ENCODE peak calls at places on chromosome 22, in six cellular contexts. One of them, this sample, is unnamed.

GRCh38 chr22:49208768-49209252 is 618.9 kb downstream of the BRD1 start:
- DNase-seq in WERI-Rb-1: no peak
- DNase-seq in A172: no peak
- DNase-seq in stimulated activated naive CD8-positive, alpha-beta T cell treated with anti-CD3 and anti-CD28 coated beads, Interleukin-15, Interleukin-2, amounts not matched to agents 100 U/mL and 50 U/mL, for 24 hours: no peak
- DNase-seq in Right ventricle myocardium superior: no peak
- DNase-seq in stimulated activated naive CD4-positive, alpha-beta T cell: no peak
- DNase-seq in this sample: peak

GRCh38 chr22:33018232-33018864 is 39.8 kb downstream of the SYN3 start:
- DNase-seq in Right ventricle myocardium superior: peak
- DNase-seq in WERI-Rb-1: peak
- DNase-seq in stimulated activated naive CD8-positive, alpha-beta T cell treated with anti-CD3 and anti-CD28 coated beads, Interleukin-15, Interleukin-2, amounts not matched to agents 100 U/mL and 50 U/mL, for 24 hours: peak
- DNase-seq in stimulated activated naive CD4-positive, alpha-beta T cell: no peak
- DNase-seq in A172: peak
- DNase-seq in this sample: no peak

GRCh38 chr22:16925407-16925966 is 82.5 kb downstream of the GAB4 start:
- DNase-seq in stimulated activated naive CD4-positive, alpha-beta T cell: no peak
- DNase-seq in A172: no peak
- DNase-seq in WERI-Rb-1: no peak
- DNase-seq in stimulated activated naive CD8-positive, alpha-beta T cell treated with anti-CD3 and anti-CD28 coated beads, Interleukin-15, Interleukin-2, amounts not matched to agents 100 U/mL and 50 U/mL, for 24 hours: no peak
- DNase-seq in Right ventricle myocardium superior: no peak
- DNase-seq in this sample: no peak

GRCh38 chr22:20242393-20243175 is 25.5 kb downstream of the RTN4R start:
- DNase-seq in Right ventricle myocardium superior: no peak
- DNase-seq in stimulated activated naive CD4-positive, alpha-beta T cell: peak
- DNase-seq in stimulated activated naive CD8-positive, alpha-beta T cell treated with anti-CD3 and anti-CD28 coated beads, Interleukin-15, Interleukin-2, amounts not matched to agents 100 U/mL and 50 U/mL, for 24 hours: peak
- DNase-seq in WERI-Rb-1: no peak
- DNase-seq in A172: no peak
- DNase-seq in this sample: no peak

GRCh38 chr22:27412866-27413445 is 388.6 kb downstream of the MN1 start:
- DNase-seq in Right ventricle myocardium superior: no peak
- DNase-seq in stimulated activated naive CD8-positive, alpha-beta T cell treated with anti-CD3 and anti-CD28 coated beads, Interleukin-15, Interleukin-2, amounts not matched to agents 100 U/mL and 50 U/mL, for 24 hours: no peak
- DNase-seq in WERI-Rb-1: no peak
- DNase-seq in A172: no peak
- DNase-seq in stimulated activated naive CD4-positive, alpha-beta T cell: no peak
- DNase-seq in this sample: no peak

GRCh38 chr22:17120281-17120680 is 879 bp downstream of the TMEM121B start:
- DNase-seq in Right ventricle myocardium superior: peak
- DNase-seq in stimulated activated naive CD8-positive, alpha-beta T cell treated with anti-CD3 and anti-CD28 coated beads, Interleukin-15, Interleukin-2, amounts not matched to agents 100 U/mL and 50 U/mL, for 24 hours: peak
- DNase-seq in stimulated activated naive CD4-positive, alpha-beta T cell: no peak
- DNase-seq in WERI-Rb-1: no peak
- DNase-seq in A172: peak
- DNase-seq in this sample: peak

GRCh38 chr22:19764636-19765476 is 4.3 kb downstream of the TBX1 start:
- DNase-seq in Right ventricle myocardium superior: no peak
- DNase-seq in stimulated activated naive CD8-positive, alpha-beta T cell treated with anti-CD3 and anti-CD28 coated beads, Interleukin-15, Interleukin-2, amounts not matched to agents 100 U/mL and 50 U/mL, for 24 hours: no peak
- DNase-seq in stimulated activated naive CD4-positive, alpha-beta T cell: no peak
- DNase-seq in A172: no peak
- DNase-seq in WERI-Rb-1: no peak
- DNase-seq in this sample: no peak

GRCh38 chr22:46377566-46378498 is 42.3 kb downstream of the TRMU start:
- DNase-seq in stimulated activated naive CD8-positive, alpha-beta T cell treated with anti-CD3 and anti-CD28 coated beads, Interleukin-15, Interleukin-2, amounts not matched to agents 100 U/mL and 50 U/mL, for 24 hours: no peak
- DNase-seq in A172: peak
- DNase-seq in Right ventricle myocardium superior: no peak
- DNase-seq in WERI-Rb-1: no peak
- DNase-seq in stimulated activated naive CD4-positive, alpha-beta T cell: no peak
- DNase-seq in this sample: peak

GRCh38 chr22:33188316-33188715 is 130.1 kb upstream of the SYN3 start:
- DNase-seq in Right ventricle myocardium superior: no peak
- DNase-seq in WERI-Rb-1: no peak
- DNase-seq in A172: peak
- DNase-seq in stimulated activated naive CD4-positive, alpha-beta T cell: no peak
- DNase-seq in stimulated activated naive CD8-positive, alpha-beta T cell treated with anti-CD3 and anti-CD28 coated beads, Interleukin-15, Interleukin-2, amounts not matched to agents 100 U/mL and 50 U/mL, for 24 hours: no peak
- DNase-seq in this sample: no peak

GRCh38 chr22:29060251-29060650 is 1.4 kb downstream of the C22orf31 start:
- DNase-seq in Right ventricle myocardium superior: no peak
- DNase-seq in A172: no peak
- DNase-seq in stimulated activated naive CD4-positive, alpha-beta T cell: no peak
- DNase-seq in stimulated activated naive CD8-positive, alpha-beta T cell treated with anti-CD3 and anti-CD28 coated beads, Interleukin-15, Interleukin-2, amounts not matched to agents 100 U/mL and 50 U/mL, for 24 hours: no peak
- DNase-seq in WERI-Rb-1: no peak
- DNase-seq in this sample: no peak

GRCh38 chr22:28142361-28142801 is 223.3 kb upstream of the PITPNB start:
- DNase-seq in WERI-Rb-1: no peak
- DNase-seq in stimulated activated naive CD4-positive, alpha-beta T cell: no peak
- DNase-seq in A172: peak
- DNase-seq in stimulated activated naive CD8-positive, alpha-beta T cell treated with anti-CD3 and anti-CD28 coated beads, Interleukin-15, Interleukin-2, amounts not matched to agents 100 U/mL and 50 U/mL, for 24 hours: no peak
- DNase-seq in Right ventricle myocardium superior: no peak
- DNase-seq in this sample: no peak

GRCh38 chr22:29780781-29781676 is 13.9 kb downstream of the UQCR10 start:
- DNase-seq in A172: peak
- DNase-seq in stimulated activated naive CD8-positive, alpha-beta T cell treated with anti-CD3 and anti-CD28 coated beads, Interleukin-15, Interleukin-2, amounts not matched to agents 100 U/mL and 50 U/mL, for 24 hours: no peak
- DNase-seq in Right ventricle myocardium superior: no peak
- DNase-seq in stimulated activated naive CD4-positive, alpha-beta T cell: no peak
- DNase-seq in WERI-Rb-1: no peak
- DNase-seq in this sample: no peak

GRCh38 chr22:39556970-39557811 is 13.4 kb upstream of the CACNA1I start:
- DNase-seq in Right ventricle myocardium superior: no peak
- DNase-seq in WERI-Rb-1: peak
- DNase-seq in stimulated activated naive CD8-positive, alpha-beta T cell treated with anti-CD3 and anti-CD28 coated beads, Interleukin-15, Interleukin-2, amounts not matched to agents 100 U/mL and 50 U/mL, for 24 hours: peak
- DNase-seq in stimulated activated naive CD4-positive, alpha-beta T cell: peak
- DNase-seq in A172: no peak
- DNase-seq in this sample: no peak

GRCh38 chr22:24583221-24583971 is 9.5 kb downstream of the LRRC75B start:
- DNase-seq in WERI-Rb-1: no peak
- DNase-seq in Right ventricle myocardium superior: no peak
- DNase-seq in stimulated activated naive CD4-positive, alpha-beta T cell: no peak
- DNase-seq in A172: peak
- DNase-seq in stimulated activated naive CD8-positive, alpha-beta T cell treated with anti-CD3 and anti-CD28 coated beads, Interleukin-15, Interleukin-2, amounts not matched to agents 100 U/mL and 50 U/mL, for 24 hours: no peak
- DNase-seq in this sample: peak

GRCh38 chr22:17810570-17811116 is 36.4 kb upstream of the BID start:
- DNase-seq in stimulated activated naive CD4-positive, alpha-beta T cell: no peak
- DNase-seq in A172: no peak
- DNase-seq in Right ventricle myocardium superior: peak
- DNase-seq in WERI-Rb-1: no peak
- DNase-seq in stimulated activated naive CD8-positive, alpha-beta T cell treated with anti-CD3 and anti-CD28 coated beads, Interleukin-15, Interleukin-2, amounts not matched to agents 100 U/mL and 50 U/mL, for 24 hours: no peak
- DNase-seq in this sample: no peak

GRCh38 chr22:36244522-36245391 is 5.4 kb upstream of the APOL2 start:
- DNase-seq in A172: no peak
- DNase-seq in stimulated activated naive CD8-positive, alpha-beta T cell treated with anti-CD3 and anti-CD28 coated beads, Interleukin-15, Interleukin-2, amounts not matched to agents 100 U/mL and 50 U/mL, for 24 hours: no peak
- DNase-seq in Right ventricle myocardium superior: peak
- DNase-seq in WERI-Rb-1: no peak
- DNase-seq in stimulated activated naive CD4-positive, alpha-beta T cell: no peak
- DNase-seq in this sample: no peak

GRCh38 chr22:49570032-49570848 is 257.4 kb downstream of the BRD1 start:
- DNase-seq in A172: no peak
- DNase-seq in Right ventricle myocardium superior: no peak
- DNase-seq in stimulated activated naive CD4-positive, alpha-beta T cell: no peak
- DNase-seq in stimulated activated naive CD8-positive, alpha-beta T cell treated with anti-CD3 and anti-CD28 coated beads, Interleukin-15, Interleukin-2, amounts not matched to agents 100 U/mL and 50 U/mL, for 24 hours: no peak
- DNase-seq in WERI-Rb-1: no peak
- DNase-seq in this sample: peak

GRCh38 chr22:20957118-20957690 is 9.9 kb upstream of the AIFM3 start:
- DNase-seq in Right ventricle myocardium superior: peak
- DNase-seq in stimulated activated naive CD4-positive, alpha-beta T cell: no peak
- DNase-seq in WERI-Rb-1: no peak
- DNase-seq in stimulated activated naive CD8-positive, alpha-beta T cell treated with anti-CD3 and anti-CD28 coated beads, Interleukin-15, Interleukin-2, amounts not matched to agents 100 U/mL and 50 U/mL, for 24 hours: no peak
- DNase-seq in A172: no peak
- DNase-seq in this sample: no peak

GRCh38 chr22:39908737-39909136 is 7.9 kb downstream of the GRAP2 start:
- DNase-seq in Right ventricle myocardium superior: no peak
- DNase-seq in WERI-Rb-1: no peak
- DNase-seq in stimulated activated naive CD4-positive, alpha-beta T cell: no peak
- DNase-seq in A172: peak
- DNase-seq in stimulated activated naive CD8-positive, alpha-beta T cell treated with anti-CD3 and anti-CD28 coated beads, Interleukin-15, Interleukin-2, amounts not matched to agents 100 U/mL and 50 U/mL, for 24 hours: peak
- DNase-seq in this sample: no peak

GRCh38 chr22:40920526-40920925 is 30.7 kb upstream of the RBX1 start:
- DNase-seq in A172: no peak
- DNase-seq in stimulated activated naive CD8-positive, alpha-beta T cell treated with anti-CD3 and anti-CD28 coated beads, Interleukin-15, Interleukin-2, amounts not matched to agents 100 U/mL and 50 U/mL, for 24 hours: no peak
- DNase-seq in Right ventricle myocardium superior: no peak
- DNase-seq in stimulated activated naive CD4-positive, alpha-beta T cell: no peak
- DNase-seq in WERI-Rb-1: no peak
- DNase-seq in this sample: no peak

GRCh38 chr22:31912402-31912733 is 32.0 kb upstream of the YWHAH start:
- DNase-seq in WERI-Rb-1: no peak
- DNase-seq in stimulated activated naive CD4-positive, alpha-beta T cell: no peak
- DNase-seq in A172: no peak
- DNase-seq in Right ventricle myocardium superior: no peak
- DNase-seq in stimulated activated naive CD8-positive, alpha-beta T cell treated with anti-CD3 and anti-CD28 coated beads, Interleukin-15, Interleukin-2, amounts not matched to agents 100 U/mL and 50 U/mL, for 24 hours: no peak
- DNase-seq in this sample: no peak